ENCODE peak calls at places on chromosome 9, in five cellular contexts. K, O, Y, I and W are unnamed samples.

GRCh38 chr9:132077881-132078280 is 1.8 kb downstream of the MED27 start:
- DNase-seq in K (no peak), O (no peak), Y (no peak), I (no peak), W (no peak)

GRCh38 chr9:80968611-80969010 is 720.7 kb downstream of the TLE1 start:
- DNase-seq in K (no peak), O (no peak), Y (no peak), I (no peak), W (no peak)

GRCh38 chr9:77017505-77017894 is 2.0 kb upstream of the FOXB2 start:
- DNase-seq in K (no peak), O (peak; percentile 18), Y (no peak), I (no peak), W (no peak)

GRCh38 chr9:113851860-113852259 is 24.2 kb upstream of the ZNF618 start:
- DNase-seq in K (no peak), O (no peak), Y (no peak), I (no peak), W (no peak)

GRCh38 chr9:134413890-134414731 is 87.9 kb downstream of the RXRA start:
- DNase-seq in K (peak; percentile 67), O (peak; percentile 76), Y (no peak), I (peak; percentile 69), W (no peak)

GRCh38 chr9:28212979-28213378 is 639.7 kb upstream of the C9orf72 start:
- DNase-seq in K (no peak), O (no peak), Y (no peak), I (no peak), W (no peak)

GRCh38 chr9:96087669-96088299 is 212.3 kb downstream of the ERCC6L2 start:
- DNase-seq in K (no peak), O (no peak), Y (no peak), I (no peak), W (no peak)

GRCh38 chr9:3497406-3497805 is 28.4 kb downstream of the RFX3 start:
- DNase-seq in K (no peak), O (no peak), Y (no peak), I (no peak), W (no peak)

GRCh38 chr9:88658311-88658822 is 123.4 kb downstream of the NXNL2 start:
- DNase-seq in K (no peak), O (no peak), Y (no peak), I (peak; percentile 33), W (no peak)

DNA sequence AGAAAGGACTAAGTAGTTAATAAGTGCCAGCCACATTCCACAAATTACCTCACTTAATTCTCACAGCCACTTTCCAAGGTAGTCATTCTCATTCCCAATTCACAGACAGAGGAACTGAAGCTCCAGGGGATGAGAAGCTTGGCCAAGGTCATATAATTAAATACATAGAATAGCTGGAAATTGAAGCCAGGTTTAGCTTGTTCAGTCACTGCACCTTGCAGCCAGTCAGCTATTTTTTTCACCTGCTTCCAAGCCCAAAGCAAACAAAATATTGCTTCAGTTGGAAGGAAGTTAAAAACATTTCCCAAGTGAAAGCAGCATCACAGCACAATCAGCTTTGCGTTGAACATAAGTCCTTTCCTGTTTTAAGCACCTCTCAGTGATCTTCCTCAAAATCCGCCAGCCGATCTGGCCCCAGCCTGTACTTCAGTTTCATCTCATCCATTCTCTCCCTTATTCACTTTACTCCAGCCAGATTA is 4.8 kb downstream of the ALDH1A1 start:
- DNase-seq in K (no peak), O (no peak), Y (no peak), I (no peak), W (no peak)
- H3K4me3 ChIP-seq in K (no peak overlapping the region), O (no peak overlapping the region), Y (peak overlapping the region; percentile 34), I (no peak overlapping the region), W (peak overlapping the region; percentile 51)

DNA sequence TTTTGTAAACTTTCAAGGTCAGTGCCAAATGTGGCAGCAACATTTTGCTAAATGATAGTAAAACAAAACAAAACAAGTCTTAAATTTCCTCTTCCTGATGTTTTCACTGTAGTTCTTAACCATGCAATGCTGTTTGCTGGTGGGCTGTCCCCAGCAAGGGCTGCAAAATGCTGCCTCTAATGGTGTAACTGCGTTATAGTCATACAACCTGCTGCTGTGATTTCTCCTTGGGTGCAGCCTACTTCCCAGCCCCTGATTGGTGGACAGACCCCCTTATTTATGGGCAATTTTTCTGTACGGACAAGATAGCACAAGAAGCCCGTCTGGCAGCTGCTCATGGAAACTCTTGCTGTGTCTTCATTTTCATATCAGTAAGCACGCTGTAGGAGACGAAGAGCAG is 26.6 kb upstream of the PIP5K1B start:
- DNase-seq in K (no peak), O (peak; percentile 4), Y (no peak), I (peak; percentile 5), W (no peak)
- H3K4me3 ChIP-seq in K (no peak overlapping the region), O (no peak overlapping the region), Y (no peak overlapping the region), I (no peak overlapping the region), W (no peak overlapping the region)

GRCh38 chr9:73446306-73446705 is 294.6 kb downstream of the ANXA1 start:
- DNase-seq in K (no peak), O (no peak), Y (no peak), I (no peak), W (no peak)
- H3K4me3 ChIP-seq in K (no peak overlapping the region), O (no peak overlapping the region), Y (no peak overlapping the region), I (peak overlapping the region; percentile 29), W (no peak overlapping the region)

DNA sequence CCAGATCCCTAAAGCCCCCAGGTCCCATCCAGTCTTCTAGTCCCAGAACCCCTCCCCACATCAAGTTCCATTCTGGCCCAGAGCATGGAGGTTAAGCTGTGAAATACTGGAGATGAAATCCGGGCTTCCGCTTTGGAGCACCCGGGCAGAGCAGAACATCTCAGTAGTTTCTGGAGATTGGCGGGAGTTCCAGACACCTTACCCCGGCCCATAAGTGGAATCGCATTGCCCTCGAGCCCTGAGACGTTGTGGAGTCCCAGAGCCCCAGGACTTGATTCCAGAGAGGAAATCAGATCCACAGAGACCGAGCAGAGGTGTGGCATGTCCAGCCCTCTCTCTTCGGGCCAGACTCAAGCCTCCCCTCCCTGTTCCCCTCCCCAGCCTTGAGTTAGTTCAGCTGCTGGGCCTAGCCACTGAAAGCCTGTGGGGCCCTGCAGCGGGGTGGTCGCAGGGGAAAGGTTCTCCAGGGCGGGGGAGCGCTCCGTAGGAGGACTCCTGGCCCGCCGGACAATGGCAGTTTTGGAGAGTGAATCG is 937 bp upstream of the PAX5 start:
- DNase-seq in K (no peak), O (peak; percentile 38), Y (no peak), I (no peak), W (no peak)
- H3K4me3 ChIP-seq in K (no peak overlapping the region), O (no peak overlapping the region), Y (peak overlapping the region; percentile 68), I (no peak overlapping the region), W (no peak overlapping the region)

GRCh38 chr9:93810028-93810971 is 144.9 kb downstream of the BARX1 start:
- DNase-seq in K (no peak), O (peak; percentile 23), Y (no peak), I (no peak), W (no peak)
- H3K4me3 ChIP-seq in K (no peak overlapping the region), O (no peak overlapping the region), Y (no peak overlapping the region), I (no peak overlapping the region), W (no peak overlapping the region)

DNA sequence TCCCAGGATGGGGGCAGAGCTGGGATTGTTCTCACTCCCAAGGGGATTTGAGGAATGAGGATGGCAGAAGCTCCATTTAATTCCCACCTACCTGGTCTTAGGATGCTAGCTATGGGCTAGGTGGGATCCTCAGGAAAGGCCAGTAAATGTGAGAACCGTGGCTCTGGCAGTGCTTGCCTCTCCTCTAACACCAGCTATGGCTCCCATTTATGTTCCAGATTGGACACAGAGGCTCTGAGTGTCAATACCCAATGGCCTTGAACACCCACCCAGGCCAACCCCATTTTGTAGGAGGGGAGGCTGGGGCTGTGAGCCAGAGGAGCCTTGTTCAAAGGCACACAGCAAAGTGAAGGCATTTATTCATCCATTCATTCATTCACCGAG is 10.2 kb upstream of the DAB2IP start:
- DNase-seq in K (no peak), O (no peak), Y (no peak), I (no peak), W (no peak)
- H3K4me3 ChIP-seq in K (no peak overlapping the region), O (no peak overlapping the region), Y (no peak overlapping the region), I (no peak overlapping the region), W (no peak overlapping the region)

GRCh38 chr9:92534199-92535159 is 1.3 kb downstream of the ECM2 start:
- DNase-seq in K (no peak), O (no peak), Y (no peak), I (no peak), W (no peak)
- H3K4me3 ChIP-seq in K (no peak overlapping the region), O (no peak overlapping the region), Y (peak overlapping the region; percentile 54), I (peak overlapping the region; percentile 19), W (peak overlapping the region; percentile 55)

GRCh38 chr9:117718085-117718484 is 13.9 kb downstream of the TLR4 start:
- DNase-seq in K (no peak), O (no peak), Y (no peak), I (no peak), W (no peak)
- H3K4me3 ChIP-seq in K (no peak overlapping the region), O (no peak overlapping the region), Y (no peak overlapping the region), I (no peak overlapping the region), W (no peak overlapping the region)

DNA sequence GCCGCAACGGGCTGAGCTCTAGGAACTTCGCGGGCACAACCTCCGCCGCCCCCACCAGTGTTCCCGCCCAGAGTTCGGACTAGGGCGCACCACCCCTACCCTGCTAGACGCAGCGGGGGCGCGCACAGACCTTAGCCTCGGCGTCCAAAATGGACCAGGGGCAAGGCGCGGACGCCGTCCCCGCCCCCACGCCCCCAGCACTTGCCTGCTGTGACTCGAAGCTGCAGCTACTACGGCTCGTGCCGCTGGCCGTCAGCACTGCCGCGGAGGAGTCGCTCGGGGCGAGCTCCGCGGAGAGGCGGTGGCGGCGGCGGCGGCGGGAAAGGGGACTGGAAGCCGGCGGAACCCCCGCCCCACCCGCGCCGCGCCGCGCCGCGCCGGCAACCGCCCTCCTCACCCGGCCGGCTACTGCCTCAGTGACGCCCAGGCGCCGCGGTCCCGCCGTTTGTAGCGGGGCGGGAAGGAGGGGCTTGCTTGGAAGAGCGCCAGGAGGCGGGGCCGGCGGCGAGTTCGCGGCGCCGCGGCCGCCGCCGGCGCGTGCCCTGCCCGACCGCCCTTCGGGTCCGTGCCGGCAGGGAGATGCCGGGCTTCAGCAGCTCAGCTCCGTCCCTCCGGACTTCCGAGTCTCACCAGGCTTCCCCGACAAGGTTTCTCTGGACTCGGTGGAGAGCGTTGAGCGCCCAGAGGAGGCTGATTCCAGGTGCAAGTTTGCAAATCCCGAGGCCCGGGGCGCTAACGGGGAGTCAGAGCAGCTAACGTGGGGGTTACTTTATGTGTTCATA is 4.4 kb downstream of the ELAVL2 start:
- DNase-seq in K (peak; percentile 56), O (peak; percentile 84), Y (no peak), I (no peak), W (no peak)
- H3K4me3 ChIP-seq in K (peak overlapping the region; percentile 61), O (peak overlapping the region; percentile 47), Y (peak overlapping the region; percentile 67), I (peak overlapping the region; percentile 23), W (peak overlapping the region; percentile 60)